ENCODE peak calls at places on chromosomes 13 and 19, in nine cellular contexts. H, O, S, E, Z, J, I, K and F are unnamed samples.

GRCh38 chr13:110218601-110219201 is 88.3 kb downstream of the COL4A1 start:
- DNase-seq in H (no peak), Z (peak), I (no peak), J (no peak), O (no peak), K (no peak), E (no peak), S (no peak), F (no peak)

GRCh38 chr19:19115954-19116353 is 22.3 kb downstream of the TMEM161A start:
- DNase-seq in O (no peak), S (no peak), J (no peak), I (no peak), Z (no peak), E (peak), H (no peak), K (peak), F (no peak)

GRCh38 chr19:55353803-55354697 is 469 bp downstream of the COX6B2 start:
- DNase-seq in O (peak), H (no peak), J (peak), I (no peak), E (peak), Z (peak), K (peak), S (no peak), F (no peak)

GRCh38 chr13:94825507-94825906 is 113.2 kb upstream of the SOX21 start:
- DNase-seq in I (peak), Z (peak), S (peak), J (no peak), K (no peak), O (peak), E (no peak), H (no peak), F (no peak)

GRCh38 chr19:28242317-28242927 is 970.5 kb downstream of the UQCRFS1 start:
- DNase-seq in H (no peak), E (no peak), K (no peak), J (peak), S (no peak), Z (no peak), I (no peak), O (no peak), F (no peak)

GRCh38 chr19:39083983-39084731 is at the start of gene ACP7:
- DNase-seq in I (no peak), Z (no peak), S (no peak), H (no peak), O (no peak), J (no peak), K (peak), E (peak), F (no peak)

GRCh38 chr19:30152510-30153291 is 210.7 kb downstream of the URI1 start:
- DNase-seq in J (no peak), Z (no peak), S (no peak), H (no peak), O (no peak), I (no peak), K (no peak), E (no peak), F (no peak)

GRCh38 chr19:39203372-39204341 is at the start of gene SYCN:
- DNase-seq in J (no peak), K (no peak), E (no peak), Z (no peak), O (no peak), H (no peak), I (no peak), S (no peak), F (no peak)

GRCh38 chr19:41327076-41327475 is 17.1 kb downstream of the CCDC97 start:
- DNase-seq in I (no peak), K (no peak), O (no peak), E (no peak), Z (no peak), J (no peak), H (no peak), S (no peak), F (no peak)

GRCh38 chr19:7977723-7978040 is 27.8 kb downstream of the ELAVL1 start:
- DNase-seq in S (no peak), J (no peak), E (no peak), I (no peak), K (no peak), O (no peak), Z (no peak), H (no peak), F (no peak)

GRCh38 chr13:35984776-35985453 is 146.3 kb downstream of the DCLK1 start:
- DNase-seq in Z (no peak), H (no peak), I (peak), J (no peak), S (peak), O (no peak), E (no peak), K (no peak), F (peak)

GRCh38 chr13:104008075-104008474 is 941.9 kb upstream of the SLC10A2 start:
- DNase-seq in E (no peak), S (no peak), O (no peak), Z (no peak), I (no peak), J (no peak), H (no peak), K (no peak), F (no peak)

GRCh38 chr19:30135358-30135757 is 193.3 kb downstream of the URI1 start:
- DNase-seq in E (no peak), I (no peak), K (no peak), O (no peak), H (no peak), Z (no peak), J (no peak), S (no peak), F (no peak)

GRCh38 chr13:100833427-100833826 is 158.8 kb upstream of the TMTC4 start:
- DNase-seq in O (no peak), Z (no peak), J (no peak), K (no peak), I (no peak), E (no peak), H (no peak), S (no peak), F (no peak)

GRCh38 chr19:15251749-15252397 is 19.6 kb upstream of the EPHX3 start:
- DNase-seq in E (no peak), H (no peak), S (no peak), J (peak), O (peak), Z (peak), K (peak), I (no peak), F (no peak)

GRCh38 chr19:49801966-49802661 is 11.0 kb downstream of the FUZ start:
- DNase-seq in K (no peak), Z (peak), H (no peak), I (peak), O (peak), J (no peak), E (no peak), S (peak), F (no peak)

GRCh38 chr13:45040626-45041025 is 51.3 kb downstream of the GPALPP1 start:
- DNase-seq in J (peak), I (no peak), Z (no peak), E (no peak), S (no peak), K (peak), O (no peak), H (no peak), F (no peak)

GRCh38 chr13:102773441-102774209 is at the start of gene TEX30:
- DNase-seq in H (peak), S (peak), E (peak), I (peak), K (peak), O (peak), J (peak), Z (peak), F (peak)

GRCh38 chr19:52997975-52998374 is 15.7 kb upstream of the ERVV-1 start:
- DNase-seq in J (no peak), Z (no peak), O (no peak), H (no peak), S (no peak), I (no peak), E (no peak), K (no peak), F (no peak)

GRCh38 chr13:84870190-84870589 is 929.0 kb downstream of the SLITRK6 start:
- DNase-seq in O (no peak), J (no peak), K (peak), Z (no peak), S (no peak), H (no peak), E (no peak), I (no peak), F (no peak)

GRCh38 chr13:99589575-99589974 is 88.3 kb downstream of the TM9SF2 start:
- DNase-seq in O (no peak), K (no peak), J (peak), S (no peak), E (no peak), I (no peak), Z (no peak), H (no peak), F (no peak)

GRCh38 chr19:4606921-4607678 is 32.2 kb upstream of the TNFAIP8L1 start:
- DNase-seq in E (no peak), H (no peak), S (peak), O (peak), J (no peak), Z (no peak), I (no peak), K (no peak), F (peak)

GRCh38 chr19:4649392-4650094 is 10.2 kb downstream of the TNFAIP8L1 start:
- DNase-seq in K (no peak), O (no peak), E (no peak), Z (no peak), I (no peak), S (no peak), H (no peak), J (no peak), F (no peak)